ENCODE peak calls at places on chromosomes 6 and 20, in eight cellular contexts. S, G, Y, R, D, J, C and L are unnamed samples.

GRCh38 chr6:133957780-133958242 is 4.8 kb downstream of the TBPL1 start:
- DNase-seq in S (no peak), Y (no peak), G (no peak), J (no peak), C (no peak), D (no peak), R (no peak), L (no peak)

GRCh38 chr6:27545271-27546046 is 72.6 kb upstream of the ZNF184 start:
- DNase-seq in C (no peak), D (peak; percentile 47), R (peak; percentile 76), J (peak; percentile 57), S (peak; percentile 93), Y (no peak), G (no peak), L (peak; percentile 84)

GRCh38 chr20:6623989-6624388 is 143.5 kb upstream of the BMP2 start:
- DNase-seq in Y (no peak), J (no peak), C (no peak), G (no peak), S (no peak), D (no peak), R (no peak), L (no peak)

GRCh38 chr6:170345662-170346061 is 39.1 kb downstream of the FAM120B start:
- DNase-seq in C (no peak), D (no peak), R (peak; percentile 2), J (no peak), Y (no peak), S (peak; percentile 11), G (no peak), L (no peak)

GRCh38 chr6:3186974-3187382 is 29.6 kb upstream of the TUBB2A start:
- DNase-seq in J (no peak), D (no peak), R (no peak), S (no peak), G (no peak), C (no peak), Y (no peak), L (no peak)

GRCh38 chr6:75431379-75431778 is 62.2 kb downstream of the FILIP1 start:
- DNase-seq in G (no peak), R (peak; percentile 40), S (peak; percentile 9), Y (no peak), D (peak; percentile 52), J (peak; percentile 54), C (no peak), L (no peak)

GRCh38 chr6:70811788-70812187 is 144.1 kb downstream of the SMAP1 start:
- DNase-seq in S (peak; percentile 79), J (peak; percentile 3), Y (no peak), D (peak; percentile 13), G (no peak), R (peak; percentile 62), C (no peak), L (peak; percentile 39)

GRCh38 chr20:53492212-53492611 is 101.4 kb downstream of the ZNF217 start:
- DNase-seq in D (peak; percentile 54), R (no peak), J (no peak), S (no peak), C (no peak), Y (no peak), G (no peak), L (no peak)

GRCh38 chr6:52577022-52577777 is at the start of gene TRAM2:
- DNase-seq in G (peak; percentile 91), Y (peak; percentile 81), C (peak; percentile 71), S (peak; percentile 71), J (peak; percentile 84), D (peak; percentile 90), R (peak; percentile 74), L (no peak)

GRCh38 chr6:145483191-145483996 is 251.9 kb downstream of the EPM2A start:
- DNase-seq in J (no peak), C (no peak), Y (no peak), R (peak; percentile 12), D (no peak), S (peak; percentile 86), G (no peak), L (peak; percentile 90)

GRCh38 chr20:33521461-33521860 is 31.6 kb downstream of the CBFA2T2 start:
- DNase-seq in G (no peak), C (no peak), J (no peak), R (no peak), S (no peak), Y (no peak), D (no peak), L (no peak)

GRCh38 chr20:33516882-33517281 is 27.0 kb downstream of the CBFA2T2 start:
- DNase-seq in C (no peak), G (no peak), J (no peak), Y (no peak), R (peak; percentile 11), D (no peak), S (no peak), L (no peak)

GRCh38 chr20:33522256-33522820 is 32.4 kb downstream of the CBFA2T2 start:
- DNase-seq in J (no peak), C (no peak), R (no peak), S (no peak), Y (no peak), G (no peak), D (no peak), L (no peak)

GRCh38 chr20:33515569-33516216 is 25.8 kb downstream of the CBFA2T2 start:
- DNase-seq in G (no peak), Y (no peak), J (no peak), D (no peak), C (no peak), S (no peak), R (no peak), L (no peak)

GRCh38 chr20:33518071-33518470 is 28.2 kb downstream of the CBFA2T2 start:
- DNase-seq in R (peak; percentile 75), Y (no peak), C (no peak), J (peak; percentile 47), S (peak; percentile 73), G (no peak), D (peak; percentile 76), L (peak; percentile 58)
- H3K27ac ChIP-seq in R (peak overlapping the region; percentile 63), Y (no peak overlapping the region), C (no peak overlapping the region), J (peak overlapping the region; percentile 23), S (no peak overlapping the region), G (no peak overlapping the region), D (peak overlapping the region; percentile 47), L (peak overlapping the region; percentile 71)

DNA sequence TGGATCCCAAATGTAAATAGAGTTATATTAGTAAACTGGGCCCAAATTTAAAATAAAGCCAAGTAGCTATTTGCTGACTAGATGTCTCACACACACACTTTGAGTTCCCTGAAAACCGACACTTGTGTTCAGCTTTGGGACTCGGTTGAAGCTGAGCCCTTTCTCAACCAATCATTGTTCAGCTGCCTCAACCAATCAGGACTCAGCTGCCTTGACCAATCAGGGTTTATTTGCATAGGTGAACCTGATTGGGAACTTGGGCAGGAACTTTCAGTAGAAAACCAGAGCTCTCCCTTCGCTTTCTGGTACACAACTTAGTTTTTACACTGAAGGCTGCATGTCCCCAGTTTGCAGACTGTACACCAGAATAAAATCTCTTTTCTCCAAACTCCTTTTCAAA is 301.7 kb downstream of the FOXA2 start:
- DNase-seq in Y (no peak), S (no peak), J (no peak), R (no peak), C (no peak), G (no peak), D (no peak), L (no peak)
- H3K27me3 ChIP-seq in Y (no peaks in the 10 kb centered on the region), S (no peaks in the 10 kb centered on the region), J (no peaks in the 10 kb centered on the region), R (no peaks in the 10 kb centered on the region), C (peaks cover 6% of the 10 kb centered on the region), G (no peaks in the 10 kb centered on the region), D (no peaks in the 10 kb centered on the region), L (no peaks in the 10 kb centered on the region)

DNA sequence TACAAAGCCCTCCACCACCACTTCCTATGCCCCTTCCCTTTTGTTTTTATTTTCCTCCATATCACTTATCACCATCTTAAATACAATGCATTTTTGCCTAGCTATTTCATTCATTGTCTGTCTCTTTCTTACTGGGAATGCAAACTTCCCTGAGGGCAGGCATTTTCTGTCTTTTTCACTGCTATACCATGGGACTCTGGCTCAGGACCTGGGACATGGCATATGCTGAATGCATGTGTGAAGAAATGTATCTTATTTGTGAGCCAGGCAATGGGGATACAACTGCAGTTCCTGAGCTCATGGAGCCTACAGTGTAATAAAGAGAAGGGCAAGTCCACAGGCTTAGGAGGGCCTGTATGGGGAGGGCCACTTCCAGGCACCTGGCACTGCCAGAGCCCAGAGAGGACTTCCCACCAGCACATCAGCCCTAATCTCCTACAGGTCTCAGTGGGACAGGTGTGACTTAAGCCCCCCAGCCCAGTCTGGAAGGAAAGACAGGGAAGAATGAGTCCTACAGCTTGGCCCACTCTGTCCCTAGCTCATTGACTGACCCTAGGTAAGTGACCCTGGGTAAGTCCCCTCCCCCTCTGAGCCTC is 43.2 kb downstream of the TFEB start:
- DNase-seq in J (no peak), D (no peak), Y (no peak), S (no peak), R (no peak), C (no peak), G (peak; percentile 4), L (no peak)
- H3K27ac ChIP-seq in J (no peak overlapping the region), D (no peak overlapping the region), Y (no peak overlapping the region), S (no peak overlapping the region), R (no peak overlapping the region), C (no peak overlapping the region), G (no peak overlapping the region), L (no peak overlapping the region)

DNA sequence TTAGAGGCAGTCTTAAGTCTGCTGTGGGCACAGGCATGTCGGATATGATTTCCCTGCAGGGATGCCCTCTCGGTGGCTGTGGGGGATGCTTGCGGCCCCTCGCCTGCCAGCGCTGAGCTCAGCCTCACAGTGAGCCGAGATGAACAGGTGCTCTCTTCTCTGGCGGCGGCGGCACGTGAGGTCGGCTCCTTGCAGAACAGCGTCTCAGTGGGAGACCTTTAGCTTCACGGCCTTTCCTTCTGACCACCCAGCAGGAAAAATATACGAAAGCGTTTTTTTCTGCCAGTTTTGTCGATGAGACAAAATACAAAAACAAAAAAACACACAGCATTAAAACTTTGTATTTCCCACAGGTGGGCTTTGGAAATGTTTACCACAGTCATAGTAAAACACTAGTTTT is 23.6 kb downstream of the FOXA2 start:
- DNase-seq in D (no peak), C (no peak), G (no peak), R (no peak), Y (no peak), J (no peak), S (no peak), L (no peak)
- H3K27me3 ChIP-seq in D (peaks cover 71% of the 10 kb centered on the region), C (peaks cover 72% of the 10 kb centered on the region), G (peaks cover 36% of the 10 kb centered on the region), R (peaks cover 11% of the 10 kb centered on the region), Y (no peaks in the 10 kb centered on the region), J (no peaks in the 10 kb centered on the region), S (peaks cover 46% of the 10 kb centered on the region), L (peaks cover 97% of the 10 kb centered on the region)